ENCODE peak calls at places on chromosomes 3 and 15, in nine cellular contexts. L is aorta, F is heart left ventricle, I is heart right ventricle, K is HCT116, V is lower lobe of right lung, U is K562, Z is body of pancreas, C is foreskin keratinocyte. N is an unnamed sample.
A peak's percentile ranks its signal among the peaks of the same experiment; 100 is the strongest.

GRCh38 chr3:4707324-4707723 is 214.2 kb downstream of the ITPR1 start:
- ATAC-seq in L (no peak), K (no peak), F (no peak), V (no peak), Z (no peak), C (no peak), I (no peak), U (no peak), N (no peak)

GRCh38 chr15:40838756-40839155 is 5.1 kb upstream of the SPINT1 start:
- ATAC-seq in L (no peak), C (no peak), U (no peak), K (no peak), V (no peak), Z (no peak), I (no peak), F (no peak), N (no peak)

GRCh38 chr3:136731274-136731884 is 20.8 kb downstream of the STAG1 start:
- ATAC-seq in Z (no peak), C (peak; percentile 75), L (no peak), V (no peak), K (no peak), U (no peak), F (no peak), I (no peak), N (no peak)

GRCh38 chr3:196165850-196166249 is 45.4 kb downstream of the ZDHHC19 start:
- ATAC-seq in L (no peak), K (no peak), F (no peak), C (no peak), Z (no peak), U (peak; percentile 19), V (peak; percentile 21), I (no peak), N (no peak)

GRCh38 chr3:116263842-116264545 is 181.3 kb downstream of the LSAMP start:
- ATAC-seq in I (no peak), V (peak; percentile 47), L (no peak), Z (no peak), F (no peak), K (no peak), U (no peak), C (peak; percentile 33), N (no peak)

GRCh38 chr3:139608924-139609323 is 68.8 kb downstream of the NMNAT3 start:
- ATAC-seq in V (no peak), I (no peak), C (no peak), Z (no peak), U (no peak), K (no peak), F (no peak), L (no peak), N (no peak)

GRCh38 chr3:115072265-115073008 is 74.7 kb downstream of the ZBTB20 start:
- ATAC-seq in C (peak; percentile 60), I (peak; percentile 90), U (no peak), Z (peak; percentile 55), L (peak; percentile 52), K (peak; percentile 67), V (no peak), F (peak; percentile 89), N (peak; percentile 36)

GRCh38 chr3:43347774-43348173 is 61.4 kb downstream of the SNRK start:
- ATAC-seq in L (peak; percentile 15), C (no peak), K (no peak), V (peak; percentile 26), F (no peak), U (no peak), I (no peak), Z (no peak), N (no peak)

GRCh38 chr3:117059990-117060338 is 350.4 kb downstream of the TUSC7 start:
- ATAC-seq in L (no peak), F (no peak), C (no peak), K (no peak), V (no peak), Z (no peak), I (no peak), U (no peak), N (no peak)

GRCh38 chr3:138459619-138460535 is 25.5 kb downstream of the ESYT3 start:
- ATAC-seq in V (no peak), K (peak; percentile 26), C (no peak), I (peak; percentile 47), U (peak; percentile 67), L (no peak), Z (no peak), F (peak; percentile 26), N (no peak)

GRCh38 chr3:128322030-128323022 is 144.4 kb downstream of the DNAJB8 start:
- ATAC-seq in L (no peak), F (peak; percentile 72), U (peak; percentile 86), C (peak; percentile 50), V (peak; percentile 72), Z (peak; percentile 31), K (peak; percentile 88), I (peak; percentile 56), N (no peak)

GRCh38 chr15:34240537-34240936 is 15.7 kb downstream of the EMC4 start:
- ATAC-seq in K (no peak), V (no peak), I (no peak), F (no peak), C (no peak), Z (no peak), L (no peak), U (no peak), N (no peak)

GRCh38 chr3:28673438-28673837 is 324.8 kb upstream of the AZI2 start:
- ATAC-seq in K (no peak), V (no peak), C (no peak), I (no peak), Z (no peak), U (no peak), L (no peak), F (no peak), N (no peak)

GRCh38 chr3:197959500-197959890 is 522 bp upstream of the LMLN start:
- ATAC-seq in U (no peak), K (no peak), I (no peak), C (no peak), Z (no peak), F (no peak), L (no peak), V (no peak), N (no peak)

GRCh38 chr3:127001486-127002194 is 18.7 kb downstream of the PLXNA1 start:
- ATAC-seq in L (no peak), K (no peak), F (no peak), C (no peak), I (no peak), U (no peak), Z (no peak), V (no peak), N (no peak)
- H3K27ac ChIP-seq in L (peak overlapping the region; percentile 78), K (no peak overlapping the region), F (peak overlapping the region; percentile 60), C (no peak overlapping the region), I (peak overlapping the region; percentile 56), U (no peak overlapping the region), Z (peak overlapping the region; percentile 71), V (peak overlapping the region; percentile 76), N (peak overlapping the region; percentile 74)

GRCh38 chr3:142802891-142803290 is 79.1 kb downstream of the TRPC1 start:
- ATAC-seq in Z (no peak), F (no peak), K (no peak), C (no peak), I (no peak), L (no peak), U (no peak), V (no peak), N (no peak)

GRCh38 chr3:142809259-142809658 is 79.6 kb downstream of the PCOLCE2 start:
- ATAC-seq in V (no peak), L (no peak), U (no peak), C (no peak), Z (no peak), K (no peak), I (no peak), F (peak; percentile 39), N (no peak)

GRCh38 chr3:142808103-142808917 is 80.6 kb downstream of the PCOLCE2 start:
- ATAC-seq in Z (no peak), F (no peak), L (no peak), K (peak; percentile 30), C (peak; percentile 100), U (peak; percentile 77), V (no peak), I (no peak), N (no peak)
- H3K27ac ChIP-seq in Z (no peak overlapping the region), F (no peak overlapping the region), L (no peak overlapping the region), K (no peak overlapping the region), C (no peak overlapping the region), U (no peak overlapping the region), V (no peak overlapping the region), I (no peak overlapping the region), N (no peak overlapping the region)

GRCh38 chr3:49134471-49135265 is 1.8 kb upstream of the LAMB2 start:
- ATAC-seq in U (no peak), L (no peak), F (no peak), Z (no peak), K (no peak), V (no peak), I (no peak), C (no peak), N (no peak)

GRCh38 chr3:49132437-49133225 is at the start of gene LAMB2:
- ATAC-seq in C (peak; percentile 49), I (peak; percentile 88), F (peak; percentile 87), U (peak; percentile 72), K (peak; percentile 74), L (peak; percentile 91), V (peak; percentile 91), Z (peak; percentile 81), N (peak; percentile 85)

GRCh38 chr3:49132073-49132436 is 795 bp downstream of the LAMB2 start:
- ATAC-seq in F (no peak), U (no peak), C (peak; percentile 2), L (no peak), V (no peak), K (peak; percentile 1), Z (no peak), I (peak; percentile 1), N (no peak)

GRCh38 chr3:49131576-49131975 is 1.3 kb downstream of the LAMB2 start:
- ATAC-seq in K (no peak), I (no peak), F (no peak), C (no peak), V (no peak), L (no peak), Z (no peak), U (no peak), N (no peak)

DNA sequence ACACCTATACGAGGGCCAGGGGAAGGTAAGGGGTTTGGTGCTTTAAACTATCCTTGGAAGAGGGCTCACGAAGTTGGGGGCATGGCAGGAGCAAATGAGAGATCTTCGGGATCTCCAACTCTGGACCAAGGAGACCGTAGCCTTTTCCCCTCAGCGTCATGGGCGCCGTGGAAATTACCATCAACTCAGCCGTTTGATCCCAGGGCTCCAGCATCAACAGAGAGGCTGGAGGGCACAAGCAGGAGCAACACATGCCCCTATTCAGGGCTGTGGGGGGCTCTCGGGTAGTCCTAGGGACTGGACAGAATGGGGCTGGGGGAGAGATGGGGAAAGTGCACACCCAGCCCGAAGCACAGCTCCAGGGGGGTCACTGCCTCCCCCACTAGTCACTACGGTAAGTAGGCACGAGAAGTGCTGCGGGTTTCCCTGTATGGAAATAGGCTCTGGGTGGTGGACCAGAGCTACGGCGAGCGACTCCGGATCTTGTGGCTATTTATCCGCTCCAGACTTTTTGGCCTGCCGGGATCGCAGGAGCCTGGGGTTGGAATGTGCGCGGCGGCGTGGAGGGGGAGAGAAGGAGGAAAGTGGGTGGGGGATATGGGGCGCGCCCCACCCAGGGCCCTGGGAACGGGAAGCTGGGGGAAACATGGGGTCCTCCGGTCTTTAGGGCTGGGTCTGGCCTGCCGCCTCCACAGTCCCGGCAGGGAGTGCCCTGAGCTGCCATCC is 539 bp upstream of the LAMB2 start:
- ATAC-seq in L (peak; percentile 92), F (peak; percentile 91), Z (peak; percentile 90), K (peak; percentile 76), I (peak; percentile 87), U (peak; percentile 89), C (peak; percentile 76), V (peak; percentile 94), N (peak; percentile 89)
- H3K27ac ChIP-seq in L (peak overlapping the region; percentile 88), F (peak overlapping the region; percentile 90), Z (peak overlapping the region; percentile 86), K (peak overlapping the region; percentile 89), I (peak overlapping the region; percentile 90), U (peak overlapping the region; percentile 77), C (no peak overlapping the region), V (peak overlapping the region; percentile 90), N (peak overlapping the region; percentile 90)

GRCh38 chr3:12318758-12319621 is 30.1 kb downstream of the PPARG start:
- ATAC-seq in F (peak; percentile 74), L (no peak), U (no peak), V (peak; percentile 6), C (no peak), K (no peak), Z (no peak), I (peak; percentile 77), N (no peak)
- H3K27ac ChIP-seq in F (peak overlapping the region; percentile 65), L (no peak overlapping the region), U (no peak overlapping the region), V (no peak overlapping the region), C (no peak overlapping the region), K (no peak overlapping the region), Z (no peak overlapping the region), I (peak overlapping the region; percentile 51), N (no peak overlapping the region)

N was measured in gastroesophageal sphincter.